ENCODE peak calls at places on chromosome 3, in four cellular contexts. D is glutamatergic neuron; K is activated CD8-positive, alpha-beta memory T cell treated with anti-CD3 and anti-CD28 coated beads, Interleukin-2, amount 50 U/mL, for 48 hours; M is activated CD4-positive, alpha-beta T cell treated with anti-CD3 and anti-CD28 coated beads, Interleukin-2, amount 10 ng/mL, durations not matched to agents 7 days and 5 days. S is an unnamed sample.

GRCh38 chr3:50950591-50950990 is 275.9 kb downstream of the DOCK3 start:
- DNase-seq in D (no peak), K (no peak), M (no peak), S (no peak)

GRCh38 chr3:155352900-155353490 is 59.5 kb upstream of the STRIT1 start:
- DNase-seq in D (no peak), K (no peak), M (no peak), S (no peak)

GRCh38 chr3:127682576-127682975 is 9.8 kb downstream of the ABTB1 start:
- DNase-seq in D (peak; percentile 8), K (no peak), M (no peak), S (no peak)

GRCh38 chr3:125219261-125219701 is 6.7 kb upstream of the SLC12A8 start:
- DNase-seq in D (no peak), K (no peak), M (no peak), S (no peak)

GRCh38 chr3:160564949-160565441 is 376 bp downstream of the KPNA4 start:
- DNase-seq in D (peak; percentile 74), K (peak; percentile 84), M (peak; percentile 68), S (peak; percentile 84)

GRCh38 chr3:183038764-183039163 is 58.4 kb upstream of the DCUN1D1 start:
- DNase-seq in D (no peak), K (no peak), M (no peak), S (no peak)

GRCh38 chr3:25513642-25514266 is 85.7 kb downstream of the RARB start:
- DNase-seq in D (no peak), K (no peak), M (no peak), S (no peak)

GRCh38 chr3:33658971-33659848 is 58.8 kb downstream of the CLASP2 start:
- DNase-seq in D (peak; percentile 80), K (peak; percentile 53), M (peak; percentile 36), S (peak; percentile 87)

GRCh38 chr3:148030975-148031374 is 621.8 kb downstream of the ZIC1 start:
- DNase-seq in D (no peak), K (no peak), M (no peak), S (no peak)

GRCh38 chr3:179196098-179196497 is 47.9 kb downstream of the PIK3CA start:
- DNase-seq in D (no peak), K (no peak), M (peak; percentile 61), S (no peak)

GRCh38 chr3:60101628-60102027 is 1051.8 kb upstream of the CFAP20DC start:
- DNase-seq in D (no peak), K (no peak), M (no peak), S (peak; percentile 41)

GRCh38 chr3:128579927-128580326 is 70.7 kb downstream of the RPN1 start:
- DNase-seq in D (no peak), K (no peak), M (no peak), S (no peak)

GRCh38 chr3:167723025-167723512 is 11.6 kb downstream of the PDCD10 start:
- DNase-seq in D (no peak), K (no peak), M (no peak), S (no peak)

GRCh38 chr3:177420643-177421042 is 223.4 kb upstream of the TBL1XR1 start:
- DNase-seq in D (no peak), K (no peak), M (no peak), S (no peak)

GRCh38 chr3:139120336-139120971 is 75.8 kb upstream of the PRR23C start:
- DNase-seq in D (no peak), K (no peak), M (no peak), S (no peak)

GRCh38 chr3:134388748-134389485 is 14.7 kb upstream of the AMOTL2 start:
- DNase-seq in D (no peak), K (no peak), M (no peak), S (no peak)

GRCh38 chr3:167785790-167786189 is 50.3 kb downstream of the SERPINI1 start:
- DNase-seq in D (no peak), K (no peak), M (no peak), S (no peak)

GRCh38 chr3:13492976-13493866 is 13.1 kb downstream of the HDAC11 start:
- DNase-seq in D (no peak), K (no peak), M (no peak), S (no peak)

GRCh38 chr3:14545251-14545635 is 5.1 kb upstream of the GRIP2 start:
- DNase-seq in D (no peak), K (no peak), M (no peak), S (peak; percentile 16)

GRCh38 chr3:43676440-43676839 is 14.3 kb upstream of the ABHD5 start:
- DNase-seq in D (no peak), K (no peak), M (no peak), S (no peak)

GRCh38 chr3:46992231-46992630 is 12.8 kb downstream of the NBEAL2 start:
- DNase-seq in D (no peak), K (no peak), M (no peak), S (no peak)

GRCh38 chr3:173945081-173945652 is 547.6 kb downstream of the NLGN1 start:
- DNase-seq in D (no peak), K (no peak), M (no peak), S (no peak)

S was measured in left ventricle myocardium superior.